ENCODE peak calls at places on chromosomes 5 and 9, in eight cellular contexts. L is mucosa of gallbladder; F is CD8-positive, alpha-beta memory T cell; M is cerebellum; I is WTC11; D is H9; H is T-cell; X is activated effector memory CD4-positive, alpha-beta T cell treated with Interleukin-2 at 50 U/mL for 16 hours. V is an unnamed sample.

GRCh38 chr9:127838375-127839078 is 15.9 kb downstream of the ENG start:
- DNase-seq in L (no peak), F (no peak), M (no peak), I (no peak), D (no peak), H (no peak), X (no peak), V (no peak)

GRCh38 chr9:127524373-127524772 is 73.1 kb downstream of the LRSAM1 start:
- DNase-seq in L (no peak), F (no peak), M (no peak), I (no peak), D (peak; percentile 61), H (no peak), X (no peak), V (no peak)

GRCh38 chr9:94168203-94169000 is 84.1 kb downstream of the PTPDC1 start:
- DNase-seq in L (no peak), F (no peak), M (no peak), I (no peak), D (no peak), H (no peak), X (no peak), V (no peak)

GRCh38 chr9:92714787-92715487 is 45.0 kb upstream of the IPPK start:
- DNase-seq in L (no peak), F (no peak), M (no peak), I (peak; percentile 6), D (no peak), H (no peak), X (no peak), V (no peak)

GRCh38 chr9:92617195-92617813 is 52.6 kb downstream of the IPPK start:
- DNase-seq in L (no peak), F (no peak), M (no peak), I (no peak), D (peak; percentile 14), H (no peak), X (no peak), V (no peak)

GRCh38 chr9:124709291-124709690 is 61.8 kb downstream of the NR6A1 start:
- DNase-seq in L (no peak), F (no peak), M (no peak), I (no peak), D (no peak), H (no peak), X (no peak), V (no peak)

GRCh38 chr5:1030801-1031271 is 22.2 kb downstream of the NKD2 start:
- DNase-seq in L (no peak), F (no peak), M (no peak), I (no peak), D (no peak), H (no peak), X (no peak), V (no peak)

GRCh38 chr5:167295686-167296015 is 995.8 kb upstream of the WWC1 start:
- DNase-seq in L (no peak), F (no peak), M (no peak), I (no peak), D (no peak), H (no peak), X (no peak), V (no peak)

GRCh38 chr5:167866797-167867196 is 424.6 kb upstream of the WWC1 start:
- DNase-seq in L (no peak), F (no peak), M (no peak), I (no peak), D (no peak), H (no peak), X (no peak), V (no peak)

GRCh38 chr5:103512506-103512905 is 50.1 kb downstream of the NUDT12 start:
- DNase-seq in L (no peak), F (no peak), M (no peak), I (no peak), D (no peak), H (no peak), X (no peak), V (no peak)

GRCh38 chr9:69093471-69094103 is 58.0 kb downstream of the FXN start:
- DNase-seq in L (no peak), F (no peak), M (no peak), I (no peak), D (no peak), H (no peak), X (no peak), V (no peak)

GRCh38 chr5:159218595-159219023 is 9.3 kb upstream of the RNF145 start:
- DNase-seq in L (no peak), F (no peak), M (no peak), I (no peak), D (no peak), H (no peak), X (no peak), V (no peak)

GRCh38 chr9:125233678-125234077 is 7.5 kb downstream of the HSPA5 start:
- DNase-seq in L (peak; percentile 14), F (no peak), M (no peak), I (no peak), D (no peak), H (no peak), X (no peak), V (no peak)

GRCh38 chr5:104513194-104513602 is 950.6 kb upstream of the NUDT12 start:
- DNase-seq in L (no peak), F (no peak), M (no peak), I (no peak), D (no peak), H (no peak), X (no peak), V (no peak)

GRCh38 chr5:174413520-174414314 is 310.7 kb upstream of the MSX2 start:
- DNase-seq in L (no peak), F (no peak), M (no peak), I (no peak), D (no peak), H (no peak), X (no peak), V (no peak)

GRCh38 chr9:27545471-27545870 is 15.9 kb upstream of the MOB3B start:
- DNase-seq in L (no peak), F (no peak), M (no peak), I (no peak), D (no peak), H (no peak), X (no peak), V (no peak)

GRCh38 chr9:129070670-129071525 is 10.0 kb upstream of the DOLPP1 start:
- DNase-seq in L (no peak), F (no peak), M (no peak), I (no peak), D (peak; percentile 47), H (no peak), X (no peak), V (no peak)

GRCh38 chr5:38845555-38846378 is at the start of gene OSMR:
- DNase-seq in L (peak; percentile 86), F (no peak), M (peak; percentile 10), I (peak; percentile 69), D (peak; percentile 65), H (no peak), X (no peak), V (no peak)

GRCh38 chr5:109865636-109866035 is 175.9 kb downstream of the MAN2A1 start:
- DNase-seq in L (no peak), F (no peak), M (no peak), I (no peak), D (no peak), H (no peak), X (no peak), V (no peak)

GRCh38 chr5:147403659-147404640 is 105.9 kb downstream of the DPYSL3 start:
- DNase-seq in L (peak; percentile 29), F (no peak), M (no peak), I (no peak), D (no peak), H (no peak), X (no peak), V (no peak)

GRCh38 chr5:176381423-176381822 is 7.0 kb downstream of the NOP16 start:
- DNase-seq in L (no peak), F (no peak), M (peak; percentile 19), I (no peak), D (no peak), H (no peak), X (no peak), V (no peak)

GRCh38 chr5:160298189-160298588 is 14.2 kb downstream of the CCNJL start:
- DNase-seq in L (no peak), F (no peak), M (no peak), I (no peak), D (no peak), H (no peak), X (no peak), V (peak; percentile 63)

GRCh38 chr5:157971466-157972324 is 112.8 kb upstream of the CLINT1 start:
- DNase-seq in L (no peak), F (no peak), M (peak; percentile 52), I (peak; percentile 31), D (peak; percentile 43), H (no peak), X (no peak), V (peak; percentile 85)

GRCh38 chr5:167688331-167688730 is 603.1 kb upstream of the WWC1 start:
- DNase-seq in L (no peak), F (no peak), M (no peak), I (no peak), D (no peak), H (no peak), X (no peak), V (no peak)